ENCODE peak calls at places on chromosomes 1 and 21, in four cellular contexts. R is lung, H is thoracic aorta, B is Panc1. N is an unnamed sample.

GRCh38 chr1:15352122-15352957 is 57.3 kb upstream of the EFHD2 start:
- DNase-seq in R (no peak), H (no peak), B (peak), N (peak)

GRCh38 chr1:234842726-234843641 is 233.0 kb upstream of the IRF2BP2 start:
- DNase-seq in R (no peak), H (no peak), B (no peak), N (no peak)

GRCh38 chr1:199665371-199665770 is 362.1 kb upstream of the NR5A2 start:
- DNase-seq in R (no peak), H (no peak), B (no peak), N (no peak)

GRCh38 chr21:36756527-36756926 is 57.6 kb downstream of the SIM2 start:
- DNase-seq in R (no peak), H (no peak), B (peak), N (peak)

GRCh38 chr1:183787704-183788103 is 17.2 kb upstream of the RGL1 start:
- DNase-seq in R (no peak), H (no peak), B (no peak), N (no peak)

GRCh38 chr1:212458817-212459216 is 26.1 kb downstream of the NENF start:
- DNase-seq in R (no peak), H (no peak), B (no peak), N (no peak)

GRCh38 chr1:869499-870244 is 54.1 kb upstream of the SAMD11 start:
- DNase-seq in R (peak), H (no peak), B (no peak), N (no peak)

GRCh38 chr1:114750780-114751179 is 7.0 kb downstream of the CSDE1 start:
- DNase-seq in R (no peak), H (no peak), B (no peak), N (no peak)

GRCh38 chr1:225508538-225509375 is 80.9 kb upstream of the LBR start:
- DNase-seq in R (no peak), H (peak), B (peak), N (peak)

GRCh38 chr1:91791691-91792392 is 94.1 kb downstream of the TGFBR3 start:
- DNase-seq in R (no peak), H (no peak), B (no peak), N (no peak)

GRCh38 chr1:183089025-183089639 is 65.9 kb downstream of the LAMC1 start:
- DNase-seq in R (no peak), H (no peak), B (no peak), N (no peak)

GRCh38 chr1:172343246-172344099 is 77.0 kb upstream of the C1orf105 start:
- DNase-seq in R (no peak), H (no peak), B (no peak), N (peak)

GRCh38 chr1:30786264-30786991 is 28.9 kb upstream of the LAPTM5 start:
- DNase-seq in R (no peak), H (no peak), B (no peak), N (no peak)

GRCh38 chr1:59732219-59732955 is 82.4 kb upstream of the HOOK1 start:
- DNase-seq in R (no peak), H (no peak), B (no peak), N (no peak)

GRCh38 chr21:42809171-42809570 is 70.2 kb downstream of the WDR4 start:
- DNase-seq in R (no peak), H (no peak), B (no peak), N (no peak)

GRCh38 chr1:108845991-108846390 is 10.9 kb downstream of the AKNAD1 start:
- DNase-seq in R (no peak), H (no peak), B (no peak), N (no peak)

GRCh38 chr1:203629509-203630082 is 3.0 kb downstream of the ATP2B4 start:
- DNase-seq in R (peak), H (no peak), B (no peak), N (no peak)

GRCh38 chr1:225462714-225463574 is 35.1 kb upstream of the LBR start:
- DNase-seq in R (no peak), H (no peak), B (no peak), N (no peak)

GRCh38 chr1:220280249-220280648 is 8.0 kb upstream of the RAB3GAP2 start:
- DNase-seq in R (no peak), H (no peak), B (no peak), N (no peak)

GRCh38 chr1:220278991-220279390 is 6.7 kb upstream of the RAB3GAP2 start:
- DNase-seq in R (no peak), H (no peak), B (no peak), N (no peak)

GRCh38 chr1:220275430-220275829 is 3.2 kb upstream of the RAB3GAP2 start:
- DNase-seq in R (no peak), H (no peak), B (no peak), N (no peak)

GRCh38 chr1:220283616-220284015 is 11.4 kb upstream of the RAB3GAP2 start:
- DNase-seq in R (no peak), H (no peak), B (no peak), N (no peak)

GRCh38 chr1:220281159-220281574 is 8.9 kb upstream of the RAB3GAP2 start:
- DNase-seq in R (no peak), H (no peak), B (no peak), N (peak)
- TF ChIP-seq CTCF in R (no peak), H (no peak), B (peak), N (peak)

GRCh38 chr1:56578664-56578962 is 750 bp downstream of the PLPP3 start:
- DNase-seq in R (no peak), H (no peak), B (no peak), N (no peak)

GRCh38 chr1:56576880-56577858 is 2.2 kb downstream of the PLPP3 start:
- DNase-seq in R (no peak), H (no peak), B (no peak), N (peak)

GRCh38 chr1:56580771-56581170 is 1.4 kb upstream of the PLPP3 start:
- DNase-seq in R (no peak), H (no peak), B (no peak), N (no peak)

GRCh38 chr1:56577859-56578663 is 1.3 kb downstream of the PLPP3 start:
- DNase-seq in R (peak), H (no peak), B (no peak), N (peak)

GRCh38 chr1:56578963-56579875 is at the start of gene PLPP3:
- DNase-seq in R (peak), H (peak), B (peak), N (peak)
- H3K27ac ChIP-seq in R (peak), H (peak), B (peak), N (peak)

GRCh38 chr1:201937624-201938212 is 8.6 kb downstream of the LMOD1 start:
- DNase-seq in R (no peak), H (no peak), B (no peak), N (peak)

GRCh38 chr1:201938440-201939005 is 7.8 kb downstream of the LMOD1 start:
- DNase-seq in R (no peak), H (no peak), B (no peak), N (no peak)

GRCh38 chr1:201941420-201942128 is 4.8 kb downstream of the LMOD1 start:
- DNase-seq in R (no peak), H (no peak), B (no peak), N (no peak)

GRCh38 chr1:201942129-201942495 is 4.2 kb downstream of the LMOD1 start:
- DNase-seq in R (no peak), H (no peak), B (no peak), N (no peak)

DNA sequence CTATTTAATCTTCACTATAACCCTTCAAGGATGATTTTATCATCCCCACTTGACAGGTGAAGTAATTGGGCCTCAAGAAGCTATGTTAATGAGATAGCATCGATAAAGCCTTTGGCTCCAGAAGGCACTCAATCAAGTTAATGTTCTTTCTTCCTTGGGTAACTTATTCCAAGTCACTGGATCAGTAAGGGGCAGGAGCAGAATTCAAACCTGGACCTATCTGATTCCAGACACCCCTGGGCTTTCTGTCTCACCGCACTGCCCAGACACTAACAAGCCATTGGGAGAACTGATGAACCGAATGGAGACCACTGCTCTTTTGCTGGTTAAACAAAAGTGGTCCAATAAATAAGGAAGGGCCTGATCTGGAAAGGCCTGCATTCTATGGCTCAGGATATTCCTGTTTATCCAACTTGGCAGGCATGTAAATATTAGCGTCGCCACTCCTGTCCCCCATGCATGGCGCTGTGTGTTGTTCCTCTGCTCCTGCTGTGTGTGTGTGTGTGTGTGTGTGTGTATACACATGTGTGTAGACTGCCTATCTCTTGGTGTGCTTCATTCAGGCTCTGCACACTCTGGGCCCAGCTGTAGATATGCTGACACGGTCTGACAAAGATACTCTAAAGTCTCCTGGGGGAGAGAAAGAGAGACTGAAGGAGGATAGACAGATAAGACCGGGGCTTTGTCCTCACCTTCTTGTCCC is 6.9 kb downstream of the LMOD1 start:
- DNase-seq in R (no peak), H (no peak), B (no peak), N (no peak)
- H3K4me3 ChIP-seq in R (no peak), H (peak), B (no peak), N (no peak)

GRCh38 chr1:177448652-177449351 is 278.0 kb downstream of the BRINP2 start:
- DNase-seq in R (no peak), H (no peak), B (no peak), N (no peak)

DNA sequence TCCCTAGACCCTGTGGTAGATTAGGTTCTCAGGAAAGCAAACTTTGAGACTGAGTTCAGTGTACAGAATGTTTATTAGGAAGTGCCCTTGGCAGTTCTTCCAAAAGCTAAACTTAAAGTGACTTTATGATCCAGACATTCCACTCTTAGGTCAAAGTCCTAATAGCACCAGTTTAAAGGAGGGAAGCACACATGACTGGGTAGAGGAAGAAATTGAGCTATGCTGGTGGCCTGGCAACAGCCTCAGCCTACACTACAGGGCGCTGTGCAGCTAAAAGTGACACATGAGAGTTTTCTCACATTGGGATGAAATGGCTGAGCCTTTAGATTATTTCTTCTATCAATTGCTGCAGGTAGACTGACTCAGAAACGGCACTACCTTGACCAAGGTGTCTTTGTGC is 280.4 kb downstream of the BRINP2 start:
- DNase-seq in R (no peak), H (no peak), B (no peak), N (no peak)
- TF ChIP-seq CTCF in R (no peak), H (no peak), B (no peak), N (no peak)

GRCh38 chr21:17542371-17542992 is 29.6 kb downstream of the CXADR start:
- DNase-seq in R (no peak), H (no peak), B (no peak), N (peak)
- H3K27ac ChIP-seq in R (no peak), H (no peak), B (no peak), N (no peak)

DNA sequence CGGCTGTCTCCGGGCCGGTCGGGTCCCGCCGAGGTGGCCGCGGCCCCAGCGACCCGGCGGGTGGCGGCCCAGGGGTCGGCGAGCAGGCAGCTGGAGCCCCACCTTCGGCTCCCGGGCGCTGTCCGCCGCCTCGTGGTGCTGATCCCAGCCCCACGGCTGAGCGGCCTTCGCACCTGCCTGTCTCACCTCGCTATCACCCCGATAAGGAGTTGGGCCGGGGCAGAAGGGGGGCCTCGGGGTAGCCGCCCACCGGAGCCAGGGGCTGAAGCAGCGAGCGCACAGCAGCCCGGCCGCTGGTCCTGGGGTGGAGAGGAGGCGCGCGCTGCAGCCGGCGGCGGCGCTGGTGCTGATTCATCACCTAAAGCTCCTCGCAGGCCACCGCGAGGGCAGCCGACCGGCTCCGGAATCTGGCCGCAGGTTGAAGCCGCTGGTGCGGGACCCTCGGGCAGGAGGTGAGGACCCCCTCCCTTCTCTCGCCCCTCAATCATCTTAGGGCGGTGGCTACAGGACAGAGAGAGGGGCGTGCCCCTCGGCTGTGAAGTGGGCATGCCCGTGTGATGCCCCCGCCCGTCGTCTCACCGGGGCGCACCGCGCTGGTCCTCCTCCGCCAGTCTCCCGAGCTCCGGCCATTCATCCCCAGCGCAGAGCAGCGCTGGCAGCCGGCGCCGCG is 577 bp downstream of the TRIM67 start:
- DNase-seq in R (no peak), H (no peak), B (no peak), N (peak)
- H3K4me3 ChIP-seq in R (no peak), H (peak), B (peak), N (peak)

DNA sequence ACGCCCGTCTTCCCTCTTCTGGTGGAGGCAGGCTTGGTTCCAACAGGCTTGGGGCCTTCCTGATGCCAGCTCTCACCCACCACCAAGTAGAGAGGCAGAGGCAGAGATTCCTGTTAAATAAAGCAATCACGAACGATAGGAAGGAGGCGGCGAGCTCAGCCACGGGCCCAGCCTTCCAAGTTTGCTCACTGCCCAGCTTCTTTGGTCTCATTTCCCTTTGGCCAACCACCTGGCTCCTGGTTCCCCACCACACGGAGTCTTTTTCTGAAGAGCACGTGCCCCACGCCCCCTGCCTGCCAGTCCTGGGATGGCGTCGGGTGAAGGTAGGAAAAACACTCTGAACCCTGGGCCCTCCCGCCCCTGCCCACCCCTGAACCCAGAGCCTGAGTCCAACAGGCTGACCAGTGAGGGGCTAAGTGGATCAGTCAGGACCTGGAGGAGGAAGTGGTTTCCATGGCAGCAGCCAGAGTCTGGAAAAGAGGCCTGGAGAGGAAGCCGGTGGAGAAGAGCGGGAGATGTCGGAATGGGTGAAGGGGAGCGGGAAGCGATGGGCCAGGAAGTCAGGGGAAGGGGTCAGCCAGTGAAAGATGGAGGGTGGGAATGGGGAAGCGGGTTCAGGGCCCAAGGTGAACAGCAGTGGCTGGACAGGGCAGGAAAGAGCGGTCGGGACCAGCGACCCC is 158.2 kb upstream of the KLHDC7A start:
- DNase-seq in R (no peak), H (no peak), B (no peak), N (no peak)
- TF ChIP-seq CTCF in R (no peak), H (no peak), B (peak), N (peak)

GRCh38 chr1:116579253-116579875 is 8.5 kb upstream of the CD58 start:
- DNase-seq in R (no peak), H (no peak), B (no peak), N (no peak)

GRCh38 chr1:116574581-116575291 is 3.9 kb upstream of the CD58 start:
- DNase-seq in R (peak), H (no peak), B (no peak), N (peak)

GRCh38 chr1:116585886-116586285 is 15.1 kb upstream of the CD58 start:
- DNase-seq in R (no peak), H (no peak), B (no peak), N (no peak)

GRCh38 chr1:116581323-116581885 is 10.6 kb upstream of the CD58 start:
- DNase-seq in R (no peak), H (no peak), B (no peak), N (no peak)

DNA sequence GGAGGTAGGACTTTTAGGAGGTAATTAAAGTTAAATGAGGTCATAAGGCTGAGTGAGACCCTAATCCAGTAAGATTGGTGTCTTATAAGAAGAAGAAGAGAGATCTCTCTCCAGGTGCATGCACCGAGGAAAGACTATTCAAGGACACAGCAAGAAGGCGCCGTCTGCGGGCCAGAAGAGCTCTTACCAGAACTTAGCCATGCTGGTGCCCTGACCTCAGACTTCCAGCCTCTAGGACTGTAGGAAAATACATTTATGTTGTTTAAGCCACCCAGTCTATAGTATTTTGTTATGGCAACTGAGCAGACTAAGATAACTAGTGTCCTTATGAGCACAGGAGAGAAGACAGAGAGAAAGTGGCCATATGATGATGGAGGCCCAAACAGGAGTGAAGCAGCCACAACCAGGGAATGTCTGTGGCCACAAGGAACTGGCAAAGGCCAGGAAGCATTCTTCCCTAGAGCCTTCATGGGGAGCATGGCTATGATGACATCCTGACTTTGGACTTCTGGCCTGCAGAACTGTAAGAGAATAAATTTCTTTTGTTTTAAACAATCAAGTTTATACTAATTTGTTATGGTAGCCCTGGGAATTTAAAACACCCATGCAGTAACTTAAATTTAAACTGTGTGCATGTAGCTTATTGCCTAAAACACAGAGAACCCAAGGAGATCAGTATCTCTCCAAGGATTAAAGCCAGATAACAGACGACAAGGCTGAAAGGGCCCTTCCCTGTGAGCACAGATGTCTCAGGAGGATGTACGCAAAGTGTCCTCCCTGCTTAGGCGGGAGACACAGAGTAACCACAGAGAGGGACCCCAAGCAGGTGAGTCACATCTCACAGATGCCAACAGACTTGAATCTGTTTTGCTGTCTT is 9.9 kb upstream of the CD58 start:
- DNase-seq in R (no peak), H (no peak), B (no peak), N (no peak)
- H3K27ac ChIP-seq in R (no peak), H (no peak), B (no peak), N (no peak)

DNA sequence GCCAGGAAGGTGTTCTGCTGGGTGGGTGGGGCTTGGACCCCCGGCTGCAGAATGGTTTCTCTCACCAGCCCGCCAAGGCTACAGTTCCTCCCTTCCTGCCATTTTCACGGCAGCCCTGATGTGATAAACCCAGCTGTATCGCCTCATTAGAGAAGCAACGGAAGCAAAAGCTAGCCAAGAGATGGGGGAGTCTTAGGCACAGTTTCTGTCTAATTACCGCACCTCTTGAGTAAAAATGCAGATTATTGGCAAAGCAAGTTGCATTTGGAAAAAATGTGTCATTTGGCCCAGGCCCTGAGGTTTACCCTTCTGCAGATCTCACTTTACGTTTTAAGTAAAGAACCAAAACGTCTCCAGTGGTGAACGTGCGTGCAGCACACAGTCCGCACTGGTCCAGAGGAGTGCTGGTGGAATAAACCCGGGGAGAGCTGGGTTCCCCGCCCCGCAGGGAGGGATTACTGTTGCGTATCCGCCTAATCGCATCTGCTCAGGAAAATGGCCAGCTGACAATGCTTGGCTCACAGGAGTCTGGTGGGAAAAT is 109.9 kb downstream of the GALNT2 start:
- DNase-seq in R (no peak), H (no peak), B (no peak), N (no peak)
- H3K4me3 ChIP-seq in R (no peak), H (peak), B (no peak), N (no peak)

N was measured in brain microvascular endothelial cell.